ENCODE peak calls at places on chromosomes 1 and 21, in eight cellular contexts. I is K562, P is HCT116, X is endothelial cell of umbilical vein, H is stomach, Y is breast epithelium, L is transverse colon, A is prostate gland. S is an unnamed sample. For H3K4me1, the result is how much of the 10 kb centered on the place peaks cover.

GRCh38 chr1:237186733-237187132 is 144.7 kb downstream of the RYR2 start:
- DNase-seq in Y (no peak), P (no peak), L (no peak), H (no peak), I (no peak), X (no peak), A (no peak), S (no peak)

GRCh38 chr1:6145864-6146410 is 34.2 kb downstream of the CHD5 start:
- DNase-seq in L (no peak), X (no peak), A (no peak), I (no peak), Y (no peak), H (no peak), P (no peak), S (no peak)

GRCh38 chr1:12601690-12602632 is 16.0 kb downstream of the DHRS3 start:
- DNase-seq in P (peak), H (no peak), L (no peak), X (peak), I (peak), Y (no peak), A (no peak), S (no peak)

GRCh38 chr21:37710555-37711293 is 205.5 kb downstream of the KCNJ6 start:
- DNase-seq in X (no peak), A (no peak), I (no peak), Y (no peak), P (no peak), L (no peak), H (no peak), S (peak)

GRCh38 chr1:8545078-8545477 is 227.2 kb downstream of the SLC45A1 start:
- DNase-seq in L (no peak), Y (no peak), I (no peak), A (no peak), P (no peak), X (no peak), H (no peak), S (no peak)

GRCh38 chr1:227272428-227272827 is 45.9 kb downstream of the CDC42BPA start:
- DNase-seq in A (no peak), H (no peak), Y (no peak), P (no peak), I (no peak), L (no peak), X (no peak), S (no peak)

GRCh38 chr1:225044258-225044657 is 114.8 kb downstream of the DNAH14 start:
- DNase-seq in L (no peak), Y (no peak), I (no peak), A (no peak), X (no peak), P (no peak), H (no peak), S (no peak)

GRCh38 chr1:94729287-94729686 is 90.9 kb upstream of the SLC44A3 start:
- DNase-seq in L (no peak), X (peak), I (no peak), A (no peak), H (no peak), Y (no peak), P (no peak), S (no peak)

GRCh38 chr1:219189021-219189824 is 15.5 kb downstream of the LYPLAL1 start:
- DNase-seq in I (no peak), P (no peak), L (no peak), Y (no peak), A (no peak), H (no peak), X (peak), S (no peak)

GRCh38 chr1:228364068-228364705 is 42.4 kb downstream of the TRIM11 start:
- DNase-seq in I (no peak), H (no peak), Y (no peak), P (no peak), L (no peak), A (no peak), X (no peak), S (peak)

GRCh38 chr1:167762061-167762746 is 40.4 kb downstream of the MPZL1 start:
- DNase-seq in P (no peak), I (no peak), H (no peak), A (no peak), X (no peak), L (no peak), Y (no peak), S (no peak)

GRCh38 chr1:44024903-44025525 is 6.2 kb downstream of the SLC6A9 start:
- DNase-seq in A (no peak), Y (no peak), X (no peak), H (no peak), P (no peak), I (no peak), L (no peak), S (no peak)

GRCh38 chr1:227542153-227543120 is 20.9 kb upstream of the ZNF678 start:
- DNase-seq in L (peak), Y (peak), H (peak), A (peak), P (peak), I (peak), X (peak), S (peak)

GRCh38 chr1:72547412-72547811 is 265.1 kb upstream of the NEGR1 start:
- DNase-seq in X (no peak), H (no peak), L (no peak), P (no peak), Y (no peak), I (no peak), A (no peak), S (no peak)

GRCh38 chr1:21491483-21492170 is 17.6 kb upstream of the ALPL start:
- DNase-seq in X (no peak), P (no peak), I (no peak), A (no peak), Y (no peak), L (no peak), H (no peak), S (no peak)

GRCh38 chr1:110348771-110349170 is 9.6 kb downstream of the RBM15 start:
- DNase-seq in X (no peak), Y (no peak), I (no peak), H (no peak), A (no peak), P (no peak), L (no peak), S (no peak)

GRCh38 chr21:21200103-21200938 is 202.1 kb downstream of the NCAM2 start:
- DNase-seq in I (peak), H (no peak), Y (no peak), X (peak), L (peak), P (no peak), A (no peak), S (peak)

GRCh38 chr1:54681396-54681795 is 34.3 kb upstream of the TTC4 start:
- DNase-seq in A (no peak), L (no peak), X (no peak), I (no peak), H (no peak), Y (no peak), P (no peak), S (no peak)

GRCh38 chr21:33871171-33871570 is 44.4 kb downstream of the ATP5PO start:
- DNase-seq in I (no peak), X (no peak), A (no peak), Y (no peak), P (no peak), H (no peak), L (no peak), S (no peak)

GRCh38 chr1:194267021-194267420 is 1080.6 kb upstream of the B3GALT2 start:
- DNase-seq in P (no peak), I (no peak), A (no peak), Y (no peak), H (no peak), L (no peak), X (no peak), S (no peak)

GRCh38 chr1:158007949-158008386 is 14.5 kb downstream of the KIRREL1 start:
- DNase-seq in A (no peak), X (peak), I (no peak), H (no peak), L (no peak), Y (no peak), P (no peak), S (no peak)

GRCh38 chr1:205961405-205961804 is 18.1 kb upstream of the SLC26A9 start:
- DNase-seq in A (no peak), I (no peak), Y (no peak), X (peak), P (no peak), H (no peak), L (no peak), S (peak)

GRCh38 chr1:116569776-116570357 is 959 bp downstream of the CD58 start:
- DNase-seq in I (peak), L (peak), P (peak), A (peak), Y (no peak), H (peak), X (no peak), S (peak)

GRCh38 chr1:44634790-44635189 is 39.5 kb downstream of the TMEM53 start:
- DNase-seq in H (no peak), P (no peak), X (no peak), A (no peak), Y (no peak), L (no peak), I (no peak), S (no peak)

DNA sequence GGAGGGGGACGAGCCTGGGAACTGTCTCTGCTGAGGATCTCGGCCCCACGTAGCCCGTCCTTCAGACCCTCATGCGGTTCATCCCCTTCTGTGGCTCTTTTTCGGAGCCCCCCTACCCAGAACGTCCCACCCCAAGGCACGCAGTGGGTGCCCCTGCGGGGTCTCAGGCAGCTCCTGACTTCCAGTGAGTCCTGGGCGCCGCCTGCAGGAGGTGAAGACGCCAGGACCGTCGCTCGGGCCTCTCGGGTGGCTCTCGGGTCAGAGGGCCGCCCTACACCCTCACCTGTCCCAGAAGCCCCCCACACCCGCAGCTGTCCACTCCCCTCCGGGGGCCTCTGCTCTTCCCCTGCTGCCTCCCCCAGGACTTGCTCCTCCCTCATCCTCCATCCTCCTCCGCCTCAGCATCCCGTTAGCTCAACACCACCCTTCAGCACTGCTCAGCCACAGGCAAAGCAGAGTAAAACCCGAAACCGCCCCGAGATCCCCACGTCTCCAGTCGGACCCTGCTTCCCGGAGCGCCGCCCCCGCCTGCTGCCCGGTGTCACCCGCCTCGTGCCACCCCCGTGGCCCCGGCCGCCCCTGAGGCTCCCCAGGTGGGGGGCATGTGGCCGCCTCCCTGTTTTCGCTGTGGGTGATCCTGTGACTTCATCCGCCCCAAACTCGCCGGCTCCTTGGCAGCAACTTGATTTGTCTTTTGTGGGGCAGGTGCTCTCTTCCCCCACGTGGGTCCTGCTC is 13.3 kb upstream of the POFUT2 start:
- DNase-seq in I (no peak), Y (no peak), L (no peak), X (no peak), P (no peak), H (no peak), A (no peak), S (peak)
- TF ChIP-seq POLR2A in I (no peak), Y (no peak), L (no peak), X (no peak), P (no peak), H (no peak), A (no peak), S (no peak)

GRCh38 chr1:210373628-210373877 is 44.9 kb downstream of the HHAT start:
- DNase-seq in Y (no peak), L (no peak), H (no peak), A (no peak), I (no peak), P (no peak), X (no peak), S (no peak)
- H3K4me1 ChIP-seq in Y (under half), L (under half), H (under half), A (under half), I (under half), P (under half), X (under half), S (under half)

GRCh38 chr1:244626709-244627108 is 26.2 kb upstream of the DESI2 start:
- DNase-seq in A (no peak), X (no peak), P (no peak), H (no peak), Y (no peak), I (no peak), L (no peak), S (no peak)

GRCh38 chr1:244633140-244633539 is 19.8 kb upstream of the DESI2 start:
- DNase-seq in L (no peak), I (no peak), P (no peak), A (no peak), X (no peak), Y (no peak), H (no peak), S (no peak)

DNA sequence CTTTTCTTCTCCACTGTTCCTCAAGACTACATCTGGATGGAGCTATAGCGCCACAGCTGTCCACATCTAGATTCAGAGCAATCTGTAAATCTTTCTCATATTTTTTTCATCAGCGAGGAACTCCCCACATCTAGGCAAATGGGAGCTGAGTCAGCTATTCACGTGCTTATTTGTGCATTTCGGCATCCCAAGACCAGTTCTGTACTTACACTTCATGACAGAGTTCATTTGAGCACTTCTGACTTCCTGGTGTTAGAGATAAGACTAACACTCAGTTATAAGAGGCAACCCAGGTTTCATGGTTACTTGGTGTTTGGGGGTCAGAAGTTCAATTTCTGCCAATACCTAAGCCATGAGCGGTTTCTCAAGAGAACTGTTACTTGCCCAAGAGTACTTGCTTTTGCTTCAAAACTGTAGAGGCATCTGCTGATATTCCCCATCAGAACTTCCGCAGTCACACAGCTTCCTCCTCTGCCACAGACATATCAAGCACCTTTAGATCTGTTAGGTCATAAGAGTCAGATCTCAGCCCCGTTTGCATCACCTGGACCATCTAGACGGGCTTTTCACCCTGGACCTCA is 24.1 kb upstream of the DESI2 start:
- DNase-seq in Y (no peak), H (no peak), X (no peak), L (no peak), I (no peak), P (no peak), A (no peak), S (no peak)
- TF ChIP-seq POLR2AphosphoS5 in Y (no peak), H (no peak), X (no peak), L (no peak), I (no peak), P (no peak), A (no peak), S (no peak)

GRCh38 chr1:28887835-28888682 is 26.3 kb upstream of the EPB41 start:
- DNase-seq in P (no peak), X (peak), I (peak), L (peak), H (peak), Y (no peak), A (no peak), S (peak)
- TF ChIP-seq POLR2A in P (no peak), X (no peak), I (peak), L (no peak), H (no peak), Y (no peak), A (no peak), S (no peak)

DNA sequence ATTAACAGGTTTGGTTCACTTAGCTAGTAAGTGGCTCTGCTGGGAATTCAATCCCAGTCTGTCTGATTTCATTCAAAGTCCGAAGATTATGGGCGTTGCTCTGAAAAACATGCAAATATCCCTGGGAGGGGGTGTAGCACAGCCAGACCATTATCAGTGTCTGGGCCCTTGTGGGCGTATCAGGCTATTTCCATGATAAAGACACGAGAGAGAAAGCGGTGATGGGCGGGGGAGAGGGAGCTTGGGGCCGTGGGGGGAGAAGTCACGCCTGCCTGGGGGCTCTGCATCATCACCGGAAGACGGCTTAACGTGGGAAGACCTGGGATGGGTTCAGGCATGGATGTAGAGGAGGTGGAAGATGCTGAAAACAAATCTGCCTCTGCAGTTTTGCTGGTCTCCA is 25.8 kb downstream of the IL6R start:
- DNase-seq in Y (no peak), H (no peak), L (no peak), X (no peak), A (no peak), I (peak), P (no peak), S (no peak)
- H3K4me1 ChIP-seq in Y (under half), H (half or more), L (half or more), X (under half), A (under half), I (under half), P (half or more), S (half or more)

DNA sequence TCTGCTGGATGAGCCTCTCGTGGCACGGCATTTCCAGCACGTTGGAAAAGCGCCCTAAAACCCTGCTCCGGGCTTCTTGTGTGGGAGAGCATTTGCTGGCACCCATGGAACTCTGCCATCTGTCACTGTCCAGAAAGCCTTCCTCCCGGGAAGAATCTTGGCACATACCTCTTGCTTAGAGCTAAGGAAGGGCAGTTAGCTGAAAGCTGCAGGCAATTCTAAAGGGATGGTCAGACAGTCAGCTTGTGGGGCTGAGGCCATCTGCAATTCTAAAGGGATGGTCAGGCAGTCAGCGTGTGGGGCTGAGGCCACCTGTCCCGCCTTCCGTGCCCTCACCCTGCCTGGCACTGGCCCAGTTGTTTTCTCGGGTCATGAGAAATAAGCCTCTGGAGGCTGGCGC is 139.0 kb upstream of the TMEM51 start:
- DNase-seq in Y (no peak), P (no peak), A (no peak), I (no peak), X (no peak), H (no peak), L (no peak), S (no peak)
- TF ChIP-seq POLR2AphosphoS5 in Y (no peak), P (no peak), A (no peak), I (no peak), X (no peak), H (no peak), L (no peak), S (no peak)

DNA sequence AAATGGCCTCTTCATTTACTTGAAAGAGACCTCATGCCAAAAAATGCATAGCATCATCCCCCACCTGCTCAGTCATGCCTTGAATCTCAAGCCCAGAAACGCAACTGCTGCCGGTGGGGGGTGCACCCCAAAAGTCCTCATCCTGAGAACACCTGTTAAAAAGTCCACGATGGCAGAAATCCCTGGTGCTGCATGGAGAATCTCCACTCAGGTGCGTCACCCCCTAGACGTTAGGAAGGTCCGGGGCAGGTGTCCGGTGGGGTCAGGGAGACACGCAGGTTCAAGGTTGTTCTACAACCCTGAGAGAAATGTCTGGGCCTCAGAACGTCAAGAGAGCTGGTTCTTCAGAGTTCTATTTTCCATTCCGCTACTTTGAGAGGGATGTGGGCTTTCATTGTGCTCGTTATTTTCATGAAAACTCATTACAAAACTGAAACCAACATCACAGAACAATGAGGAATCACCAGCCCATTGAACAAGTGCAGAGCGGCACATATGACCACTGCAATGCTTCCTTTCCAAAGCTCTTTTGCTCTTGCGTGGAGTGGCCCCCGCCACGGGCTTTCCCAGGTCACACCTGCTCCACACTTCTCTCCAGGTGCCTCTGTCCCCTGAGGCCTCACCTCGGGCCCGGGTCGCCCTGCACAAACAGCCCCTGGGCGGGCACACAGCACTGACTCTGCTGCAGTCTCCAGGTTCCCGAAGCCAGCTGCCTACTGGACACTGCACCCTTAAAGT is 201.9 kb downstream of the TOMM20 start:
- DNase-seq in I (no peak), A (no peak), X (peak), Y (no peak), P (no peak), L (no peak), H (no peak), S (peak)
- TF ChIP-seq POLR2A in I (no peak), A (no peak), X (no peak), Y (no peak), P (no peak), L (no peak), H (no peak), S (no peak)

S was measured in upper lobe of left lung.